ENCODE peak calls at places on chromosomes 16 and 17, in ten cellular contexts. M is skeletal muscle cell; D is fibroblast of mammary gland; G is T-cell; P is stimulated activated CD4-positive, alpha-beta T cell treated with anti-CD3 and anti-CD28 coated beads, Interleukin-2, amount 100 ng/mL, for 4 hours; S is heart right ventricle; R is DMS79 treated with DMSO at 0.1 percent for 48 hours; C is mesothelial cell of epicardium; J is effector CD4-positive, alpha-beta T cell; H is cerebellum. K is an unnamed sample.

GRCh38 chr17:27343972-27344607 is 50.2 kb downstream of the WSB1 start:
- DNase-seq in M (no peak), D (no peak), G (no peak), P (no peak), S (no peak), R (no peak), C (no peak), J (no peak), H (no peak), K (no peak)

GRCh38 chr17:82807562-82807961 is 32.3 kb downstream of the ZNF750 start:
- DNase-seq in M (no peak), D (no peak), G (no peak), P (no peak), S (no peak), R (no peak), C (no peak), J (no peak), H (no peak), K (no peak)

GRCh38 chr16:72371307-72372081 is 199.5 kb upstream of the PMFBP1 start:
- DNase-seq in M (peak), D (peak), G (no peak), P (no peak), S (no peak), R (no peak), C (no peak), J (no peak), H (no peak), K (no peak)

GRCh38 chr17:31843382-31843780 is 15.7 kb downstream of the COPRS start:
- DNase-seq in M (no peak), D (no peak), G (no peak), P (no peak), S (no peak), R (no peak), C (no peak), J (no peak), H (no peak), K (no peak)

GRCh38 chr17:7380855-7381683 is at the start of gene TNK1:
- DNase-seq in M (no peak), D (no peak), G (no peak), P (no peak), S (peak), R (peak), C (no peak), J (no peak), H (peak), K (no peak)

GRCh38 chr17:42982266-42982665 is 1.9 kb downstream of the RUNDC1 start:
- DNase-seq in M (no peak), D (no peak), G (no peak), P (no peak), S (no peak), R (no peak), C (no peak), J (no peak), H (no peak), K (no peak)

GRCh38 chr17:19940722-19941464 is 36.7 kb downstream of the AKAP10 start:
- DNase-seq in M (no peak), D (peak), G (no peak), P (no peak), S (no peak), R (peak), C (no peak), J (no peak), H (no peak), K (no peak)

GRCh38 chr17:57892820-57893595 is 43.2 kb upstream of the MRPS23 start:
- DNase-seq in M (peak), D (peak), G (no peak), P (no peak), S (peak), R (peak), C (no peak), J (no peak), H (peak), K (no peak)

GRCh38 chr17:34299017-34299416 is 13.5 kb downstream of the CCL11 start:
- DNase-seq in M (no peak), D (no peak), G (no peak), P (no peak), S (no peak), R (no peak), C (no peak), J (no peak), H (no peak), K (no peak)

GRCh38 chr16:87528690-87529579 is 36.1 kb upstream of the ZCCHC14 start:
- DNase-seq in M (no peak), D (no peak), G (no peak), P (no peak), S (no peak), R (no peak), C (no peak), J (no peak), H (no peak), K (no peak)

GRCh38 chr17:43995150-43995471 is 9.3 kb upstream of the NAGS start:
- DNase-seq in M (no peak), D (no peak), G (no peak), P (no peak), S (no peak), R (no peak), C (no peak), J (no peak), H (no peak), K (no peak)